ENCODE peak calls at places on chromosomes 12 and 14, in five cellular contexts. B, S, R, L and P are unnamed samples.

GRCh38 chr12:101928556-101928955 is 51.2 kb downstream of the DRAM1 start:
- DNase-seq in B (no peak), S (no peak), R (no peak), L (no peak), P (no peak)

GRCh38 chr14:69151458-69152180 is 1.3 kb downstream of the DCAF5 start:
- DNase-seq in B (peak), S (peak), R (peak), L (peak), P (no peak)

GRCh38 chr12:69511870-69512269 is 41.7 kb downstream of the FRS2 start:
- DNase-seq in B (no peak), S (no peak), R (no peak), L (no peak), P (no peak)

GRCh38 chr14:99672506-99673327 is 11.4 kb upstream of the CYP46A1 start:
- DNase-seq in B (no peak), S (no peak), R (no peak), L (no peak), P (no peak)

GRCh38 chr12:126093911-126094310 is 1028.7 kb downstream of the AACS start:
- DNase-seq in B (no peak), S (no peak), R (no peak), L (no peak), P (no peak)

GRCh38 chr14:69319911-69320310 is 60.0 kb downstream of the GALNT16 start:
- DNase-seq in B (no peak), S (no peak), R (no peak), L (no peak), P (no peak)

GRCh38 chr12:76489737-76490136 is 69.8 kb downstream of the OSBPL8 start:
- DNase-seq in B (no peak), S (no peak), R (no peak), L (no peak), P (no peak)

GRCh38 chr12:53505086-53505485 is 2.2 kb downstream of the NPFF start:
- DNase-seq in B (no peak), S (no peak), R (no peak), L (no peak), P (no peak)

GRCh38 chr12:96907681-96908163 is 665 bp downstream of the NEDD1 start:
- DNase-seq in B (peak), S (no peak), R (peak), L (no peak), P (peak)

GRCh38 chr14:34981743-34982420 is 910 bp upstream of the SRP54 start:
- DNase-seq in B (no peak), S (peak), R (peak), L (no peak), P (peak)

GRCh38 chr12:11500222-11500860 is 105.0 kb upstream of the PRB2 start:
- DNase-seq in B (peak), S (peak), R (peak), L (peak), P (no peak)